ENCODE peak calls at places on chromosomes 11 and 22, in nine cellular contexts. S is IMR-90, K is spleen, U is sigmoid colon, Q is heart left ventricle, V is HCT116, I is stomach, T is transverse colon, B is uterus. C is an unnamed sample.

GRCh38 chr22:37784829-37785495 is 22.8 kb upstream of the GCAT start:
- DNase-seq in Q (no peak), B (no peak), S (no peak), K (no peak), T (peak; percentile 84), V (peak; percentile 74), I (peak; percentile 75), U (no peak), C (no peak)

GRCh38 chr11:120950880-120951279 is 73.0 kb upstream of the TBCEL start:
- DNase-seq in Q (no peak), U (no peak), V (no peak), T (no peak), S (no peak), B (no peak), K (no peak), I (no peak), C (no peak)

GRCh38 chr11:1763796-1764661 is at the start of gene CTSD:
- DNase-seq in S (peak; percentile 69), U (peak; percentile 94), K (peak; percentile 97), T (peak; percentile 93), I (peak; percentile 94), V (peak; percentile 27), B (peak; percentile 80), Q (peak; percentile 91), C (peak; percentile 91)

GRCh38 chr11:1934326-1935155 is 12.6 kb upstream of the MRPL23 start:
- DNase-seq in B (no peak), V (no peak), I (no peak), K (peak; percentile 67), U (no peak), Q (no peak), S (no peak), T (no peak), C (no peak)

GRCh38 chr11:117459979-117460300 is 132.3 kb downstream of the CEP164 start:
- DNase-seq in V (no peak), U (peak; percentile 60), S (no peak), B (no peak), Q (no peak), T (no peak), K (no peak), I (no peak), C (no peak)

GRCh38 chr11:62665630-62666258 is 632 bp downstream of the CSKMT start:
- DNase-seq in U (peak; percentile 81), V (no peak), K (peak; percentile 90), T (peak; percentile 54), I (peak; percentile 50), Q (peak; percentile 41), S (peak; percentile 66), B (peak; percentile 59), C (peak; percentile 55)

GRCh38 chr22:37739611-37740049 is 42.8 kb downstream of the TRIOBP start:
- DNase-seq in U (no peak), T (no peak), K (peak; percentile 88), Q (no peak), I (no peak), V (no peak), S (no peak), B (peak; percentile 47), C (no peak)

GRCh38 chr11:133898031-133898769 is 52.9 kb upstream of the SPATA19 start:
- DNase-seq in Q (peak; percentile 1), T (no peak), S (no peak), K (no peak), V (no peak), I (peak; percentile 20), B (no peak), U (peak; percentile 40), C (no peak)

GRCh38 chr11:14768789-14769188 is 123.2 kb downstream of the CYP2R1 start:
- DNase-seq in U (no peak), V (no peak), Q (no peak), K (no peak), I (no peak), T (no peak), B (no peak), S (no peak), C (no peak)

GRCh38 chr11:58301576-58301975 is 33.5 kb upstream of the OR10W1 start:
- DNase-seq in K (no peak), B (no peak), T (no peak), Q (no peak), V (no peak), U (no peak), S (peak; percentile 84), I (no peak), C (no peak)

DNA sequence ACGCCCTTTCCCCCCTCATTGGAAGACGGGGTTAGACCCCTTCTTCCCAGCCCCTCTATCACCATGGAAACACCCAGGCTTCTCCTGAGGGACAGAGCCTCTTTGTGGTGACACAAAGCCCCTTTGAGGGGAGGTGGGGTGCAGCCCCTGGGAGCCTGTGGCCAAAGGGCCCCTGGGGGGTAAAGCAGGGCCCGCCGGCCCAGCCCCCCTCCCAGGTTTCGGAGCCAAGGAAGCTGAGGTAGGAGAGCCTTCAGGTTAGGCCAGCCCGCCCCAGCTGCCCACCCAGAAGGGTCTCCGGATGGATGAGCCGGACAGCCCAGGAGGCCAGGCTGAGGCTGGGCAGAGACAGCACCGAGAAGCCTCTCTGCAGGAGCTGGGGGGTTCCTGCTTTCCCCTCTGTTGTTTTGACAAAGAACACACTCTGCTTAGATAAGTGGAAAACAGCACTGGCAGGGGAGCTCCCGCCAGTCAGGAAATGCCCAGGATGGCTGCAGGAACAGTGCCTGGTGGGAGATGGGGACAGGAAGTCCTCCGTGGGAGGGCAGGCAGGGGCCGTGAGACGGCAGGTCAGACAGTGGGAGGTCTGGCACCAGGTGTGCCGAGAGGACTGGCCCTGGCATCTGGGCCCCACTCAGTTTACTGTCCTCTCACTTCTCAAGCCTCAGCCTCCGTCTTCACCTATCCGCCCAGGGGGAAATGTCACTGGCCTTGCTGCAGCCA is 18.2 kb downstream of the ARVCF start:
- DNase-seq in I (no peak), K (peak; percentile 58), T (no peak), U (no peak), Q (no peak), V (no peak), B (no peak), S (no peak), C (no peak)
- H3K4me1 ChIP-seq in I (peaks cover 38% of the 10 kb centered on the region), K (peaks cover 44% of the 10 kb centered on the region), T (no peaks in the 10 kb centered on the region), U (no peaks in the 10 kb centered on the region), Q (peaks cover 28% of the 10 kb centered on the region), V (peaks cover 5% of the 10 kb centered on the region), B (no peaks in the 10 kb centered on the region), S (peaks cover 17% of the 10 kb centered on the region), C (no peaks in the 10 kb centered on the region)

GRCh38 chr11:27506200-27507182 is at the start of gene LIN7C:
- DNase-seq in I (peak; percentile 97), T (peak; percentile 98), Q (peak; percentile 97), S (peak; percentile 92), K (peak; percentile 98), U (peak; percentile 98), B (peak; percentile 98), V (peak; percentile 89), C (peak; percentile 98)
- TF ChIP-seq POLR2A in I (no peak), T (peak; percentile 95), Q (peak; percentile 41), S (peak; percentile 95), K (peak; percentile 49), U (peak; percentile 92), B (peak; percentile 91), V (peak; percentile 92), C (peak; percentile 96)

GRCh38 chr22:17419348-17419747 is 50.1 kb downstream of the CECR2 start:
- DNase-seq in V (no peak), U (no peak), Q (no peak), B (no peak), T (no peak), I (no peak), S (no peak), K (no peak), C (no peak)
- H3K27ac ChIP-seq in V (no peak overlapping the region), U (no peak overlapping the region), Q (no peak overlapping the region), B (no peak overlapping the region), T (no peak overlapping the region), I (no peak overlapping the region), S (no peak overlapping the region), K (no peak overlapping the region), C (no peak overlapping the region)

GRCh38 chr11:68935066-68935465 is 31.4 kb downstream of the IGHMBP2 start:
- DNase-seq in T (no peak), U (no peak), V (no peak), B (no peak), K (peak; percentile 59), I (no peak), Q (no peak), S (no peak), C (no peak)
- H3K4me1 ChIP-seq in T (no peaks in the 10 kb centered on the region), U (no peaks in the 10 kb centered on the region), V (no peaks in the 10 kb centered on the region), B (no peaks in the 10 kb centered on the region), K (no peaks in the 10 kb centered on the region), I (peaks cover 10% of the 10 kb centered on the region), Q (no peaks in the 10 kb centered on the region), S (no peaks in the 10 kb centered on the region), C (no peaks in the 10 kb centered on the region)

GRCh38 chr22:31346255-31346732 is at the start of gene PATZ1:
- DNase-seq in B (peak; percentile 85), K (peak; percentile 93), U (peak; percentile 91), S (peak; percentile 72), Q (peak; percentile 84), V (peak; percentile 51), T (peak; percentile 78), I (peak; percentile 68), C (peak; percentile 73)
- TF ChIP-seq POLR2A in B (no peak), K (no peak), U (no peak), S (no peak), Q (no peak), V (no peak), T (no peak), I (no peak), C (no peak)